ENCODE peak calls at places on chromosomes 6 and 20, in five cellular contexts. L is CD8-positive, alpha-beta memory T cell; A is CD4-positive, alpha-beta T cell; O is fibroblast of lung; G is stomach. W is an unnamed sample.

GRCh38 chr6:12845224-12846004 is 128.8 kb downstream of the PHACTR1 start:
- DNase-seq in L (no peak), A (no peak), O (no peak), G (no peak), W (no peak)

GRCh38 chr20:37571033-37571432 is 43.4 kb upstream of the BLCAP start:
- DNase-seq in L (no peak), A (no peak), O (no peak), G (peak), W (no peak)

GRCh38 chr6:89952696-89953095 is 58.4 kb downstream of the GJA10 start:
- DNase-seq in L (peak), A (peak), O (peak), G (no peak), W (peak)

GRCh38 chr6:12419626-12420272 is 129.6 kb downstream of the EDN1 start:
- DNase-seq in L (no peak), A (no peak), O (no peak), G (no peak), W (no peak)

GRCh38 chr20:1215386-1216170 is 10.3 kb upstream of the RAD21L1 start:
- DNase-seq in L (no peak), A (no peak), O (no peak), G (no peak), W (no peak)

GRCh38 chr6:11188161-11188915 is 44.1 kb downstream of the NEDD9 start:
- DNase-seq in L (no peak), A (no peak), O (no peak), G (no peak), W (no peak)

GRCh38 chr6:137415127-137415833 is 78.9 kb downstream of the OLIG3 start:
- DNase-seq in L (peak), A (peak), O (peak), G (peak), W (peak)

GRCh38 chr20:40564997-40565680 is 123.9 kb downstream of the MAFB start:
- DNase-seq in L (no peak), A (no peak), O (peak), G (no peak), W (peak)

GRCh38 chr6:157614026-157614484 is 209.0 kb upstream of the SNX9 start:
- DNase-seq in L (no peak), A (no peak), O (no peak), G (no peak), W (no peak)

GRCh38 chr6:301929-302705 is 9.8 kb downstream of the DUSP22 start:
- DNase-seq in L (no peak), A (no peak), O (no peak), G (no peak), W (no peak)

GRCh38 chr6:51292659-51293058 is 474.0 kb downstream of the TFAP2B start:
- DNase-seq in L (no peak), A (no peak), O (peak), G (no peak), W (no peak)

GRCh38 chr6:111601875-111602274 is 3.8 kb downstream of the TRAF3IP2 start:
- DNase-seq in L (no peak), A (no peak), O (peak), G (peak), W (peak)

GRCh38 chr20:57653910-57654309 is 33.7 kb upstream of the ZBP1 start:
- DNase-seq in L (no peak), A (no peak), O (no peak), G (no peak), W (no peak)

GRCh38 chr20:1489764-1490436 is 1.3 kb downstream of the SIRPB2 start:
- DNase-seq in L (no peak), A (no peak), O (no peak), G (no peak), W (no peak)

GRCh38 chr6:119526609-119527605 is 177.3 kb upstream of the MAN1A1 start:
- DNase-seq in L (no peak), A (no peak), O (no peak), G (no peak), W (no peak)

GRCh38 chr6:166466178-166467122 is 83.7 kb upstream of the MPC1 start:
- DNase-seq in L (no peak), A (no peak), O (peak), G (no peak), W (peak)

GRCh38 chr20:2108987-2109386 is 7.4 kb downstream of the STK35 start:
- DNase-seq in L (no peak), A (no peak), O (peak), G (no peak), W (peak)

GRCh38 chr20:53282217-53282955 is 310.2 kb downstream of the TSHZ2 start:
- DNase-seq in L (no peak), A (no peak), O (no peak), G (no peak), W (no peak)

GRCh38 chr6:110113989-110114388 is 65.5 kb downstream of the WASF1 start:
- DNase-seq in L (no peak), A (no peak), O (no peak), G (no peak), W (no peak)

GRCh38 chr6:70118670-70119069 is 184.2 kb downstream of the COL9A1 start:
- DNase-seq in L (no peak), A (no peak), O (no peak), G (no peak), W (no peak)

DNA sequence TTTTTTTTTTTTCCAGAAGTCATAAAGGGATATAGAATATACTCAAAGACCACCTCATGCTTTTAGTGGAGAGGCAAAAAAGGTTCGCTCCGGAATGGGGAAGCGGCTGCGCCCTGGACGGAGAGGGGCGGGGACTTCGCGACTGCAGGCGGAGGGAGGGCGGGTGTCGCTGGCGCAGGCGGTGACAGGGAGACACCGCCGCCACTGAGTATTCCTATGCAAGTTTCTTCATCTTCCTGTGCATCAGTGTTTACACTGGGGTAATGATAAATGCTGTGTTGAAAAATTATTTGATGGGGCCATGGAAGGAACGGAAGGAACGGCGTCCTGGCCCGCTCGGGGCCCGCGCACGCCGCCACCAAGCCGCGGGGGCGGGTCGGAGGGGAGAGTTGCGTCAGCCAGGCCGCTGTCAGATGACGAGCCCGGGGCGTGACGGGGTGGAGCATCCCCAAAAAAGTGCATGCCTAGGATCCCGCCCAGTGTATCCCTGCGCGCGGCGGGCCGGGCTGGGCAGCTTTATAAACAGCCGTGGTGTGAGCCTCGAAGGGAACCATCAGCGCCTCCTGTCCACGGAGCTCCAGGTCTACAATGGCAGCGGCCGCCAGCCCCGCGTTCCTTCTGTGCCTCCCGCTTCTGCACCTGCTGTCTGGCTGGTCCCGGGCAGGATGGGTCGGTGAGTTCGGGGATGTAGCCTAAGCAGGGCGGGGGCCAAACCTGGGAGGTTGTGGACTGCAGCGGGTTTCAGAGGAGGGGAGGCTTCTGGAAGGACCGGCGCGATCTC is at the start of gene ULBP1:
- DNase-seq in L (peak), A (peak), O (peak), G (peak), W (peak)
- H3K27ac ChIP-seq in L (peak), A (no peak), O (no peak), G (no peak), W (no peak)

DNA sequence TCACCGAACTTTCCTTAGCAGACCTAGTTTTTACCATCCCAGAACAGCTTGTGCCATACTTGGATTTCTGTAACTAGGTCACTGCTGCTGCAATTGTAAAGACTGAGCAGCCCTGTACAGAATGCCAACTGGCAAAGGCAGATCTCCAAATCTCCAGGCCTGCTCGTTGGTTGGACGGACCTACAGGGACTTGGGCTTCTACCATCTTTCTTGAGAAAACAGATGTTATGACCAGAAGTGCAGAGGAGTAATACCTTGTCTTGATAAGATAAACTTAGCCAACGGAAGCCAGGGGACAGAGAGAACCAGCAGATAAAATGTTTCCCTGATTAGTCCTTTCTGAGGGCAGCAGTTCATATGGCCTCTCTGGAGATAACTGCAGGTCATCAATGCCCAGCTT is 304.1 kb downstream of the RFPL4B start:
- DNase-seq in L (no peak), A (no peak), O (no peak), G (no peak), W (no peak)
- H3K27ac ChIP-seq in L (no peak), A (no peak), O (no peak), G (no peak), W (no peak)

GRCh38 chr20:21618697-21619421 is 86.6 kb upstream of the PAX1 start:
- DNase-seq in L (no peak), A (no peak), O (no peak), G (no peak), W (no peak)

GRCh38 chr20:21613512-21613911 is 92.0 kb upstream of the PAX1 start:
- DNase-seq in L (no peak), A (no peak), O (no peak), G (peak), W (no peak)

GRCh38 chr20:21609981-21610380 is 95.5 kb upstream of the PAX1 start:
- DNase-seq in L (no peak), A (no peak), O (no peak), G (no peak), W (no peak)

DNA sequence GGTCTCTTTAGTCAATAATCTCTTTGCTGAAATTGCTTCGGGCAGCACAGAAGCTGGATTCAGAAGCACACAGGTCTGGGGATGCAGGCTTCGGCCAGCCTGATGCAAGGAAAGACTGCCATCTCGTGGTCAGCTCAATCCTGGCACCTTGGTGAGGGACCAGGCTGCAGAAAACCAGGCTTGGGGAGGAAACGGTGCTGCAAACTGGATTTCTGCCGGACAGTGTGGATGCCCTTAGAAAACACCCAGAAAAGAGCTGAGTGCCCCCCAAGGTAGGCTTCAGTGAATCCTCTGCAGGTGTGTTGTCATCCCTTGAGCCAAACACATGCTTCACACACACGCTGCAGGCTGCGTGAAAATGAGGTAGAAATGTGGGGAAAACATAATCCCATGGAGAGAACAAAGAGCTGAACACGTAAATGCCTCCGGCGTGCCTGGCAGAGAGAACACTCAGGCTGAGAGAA is 89.8 kb upstream of the PAX1 start:
- DNase-seq in L (no peak), A (peak), O (peak), G (peak), W (peak)
- H3K27ac ChIP-seq in L (no peak), A (no peak), O (no peak), G (no peak), W (no peak)

DNA sequence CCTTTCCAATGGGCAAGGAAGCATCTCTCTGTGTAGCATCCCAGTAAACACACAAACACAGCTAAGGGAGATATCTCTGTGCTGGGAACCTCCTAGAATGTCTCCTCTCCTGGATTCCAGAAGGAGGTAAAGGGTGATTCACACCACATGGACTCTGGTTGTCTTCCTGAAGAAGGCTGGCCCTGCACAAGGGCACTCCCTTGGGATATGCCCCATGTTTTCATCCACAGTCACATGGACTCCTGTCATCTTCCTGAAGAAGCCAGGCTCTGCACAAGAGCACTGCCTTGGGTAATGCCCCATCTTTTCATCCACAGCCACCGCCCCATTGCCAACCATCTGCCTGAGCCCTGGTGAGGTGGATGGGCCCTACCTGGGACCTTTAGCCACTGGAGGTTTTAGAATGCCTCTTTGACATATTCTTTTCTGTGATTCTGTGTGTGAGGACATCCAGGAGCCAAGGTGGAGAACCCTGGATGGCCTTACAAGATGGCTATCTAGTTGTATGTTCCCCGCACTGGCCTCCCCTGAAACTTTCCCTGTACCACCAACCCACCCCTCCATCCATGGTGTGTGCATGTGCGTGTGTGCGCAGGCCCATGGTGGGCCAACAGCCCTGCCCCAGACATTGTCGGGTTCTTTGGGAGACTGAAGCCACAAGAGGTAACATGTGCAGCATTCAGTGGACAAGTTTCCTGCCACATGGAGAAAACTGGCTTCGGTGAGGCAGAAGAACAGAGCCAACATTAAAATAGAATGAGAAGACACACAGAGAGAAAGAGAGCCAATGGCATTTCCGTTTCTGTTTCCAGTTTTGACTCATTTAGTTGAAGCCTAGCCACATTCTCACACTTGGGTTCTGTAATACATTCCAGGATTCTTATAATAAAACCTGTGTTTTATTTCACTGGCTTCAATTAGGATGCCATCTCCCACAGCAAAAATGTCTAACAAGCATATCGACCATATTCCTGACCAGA is 110.2 kb upstream of the CST7 start:
- DNase-seq in L (no peak), A (no peak), O (peak), G (no peak), W (peak)
- H3K27ac ChIP-seq in L (no peak), A (no peak), O (no peak), G (no peak), W (no peak)